ENCODE peak calls at places on chromosome 3, in four cellular contexts. E is ovary, W is HCT116, F is heart left ventricle. P is an unnamed sample. For H3K4me1, the result is how much of the 10 kb centered on the place peaks cover.

GRCh38 chr3:117510396-117510795 is 800.8 kb downstream of the TUSC7 start:
- DNase-seq in F (no peak), E (no peak), W (no peak), P (no peak)

GRCh38 chr3:48856469-48856868 is 8.8 kb upstream of the PRKAR2A start:
- DNase-seq in W (no peak), E (peak), F (no peak), P (no peak)

GRCh38 chr3:127816783-127817182 is 5.5 kb downstream of the MGLL start:
- DNase-seq in F (no peak), E (no peak), W (no peak), P (no peak)

GRCh38 chr3:23836536-23837230 is 30.9 kb downstream of the UBE2E1 start:
- DNase-seq in E (no peak), F (no peak), W (no peak), P (no peak)

GRCh38 chr3:129628169-129628522 is 21.7 kb upstream of the PLXND1 start:
- DNase-seq in F (no peak), E (no peak), W (no peak), P (no peak)

GRCh38 chr3:100525753-100526612 is 33.6 kb downstream of the TMEM45A start:
- DNase-seq in F (no peak), E (no peak), W (peak), P (no peak)

GRCh38 chr3:143650827-143651226 is 197.4 kb downstream of the SLC9A9 start:
- DNase-seq in E (no peak), W (no peak), F (no peak), P (no peak)

GRCh38 chr3:50157821-50158556 is 2.9 kb downstream of the SEMA3F start:
- DNase-seq in W (no peak), F (no peak), E (no peak), P (no peak)

GRCh38 chr3:172885704-172886103 is 135.2 kb downstream of the ECT2 start:
- DNase-seq in W (no peak), F (no peak), E (no peak), P (no peak)

GRCh38 chr3:40971191-40972168 is 227.8 kb upstream of the CTNNB1 start:
- DNase-seq in W (peak), F (peak), E (peak), P (peak)

GRCh38 chr3:197558000-197558399 is 2.2 kb upstream of the BDH1 start:
- DNase-seq in F (no peak), E (no peak), W (no peak), P (no peak)

GRCh38 chr3:2851356-2851755 is 258.8 kb downstream of the IL5RA start:
- DNase-seq in W (no peak), F (no peak), E (no peak), P (no peak)

GRCh38 chr3:72487078-72487765 is 361.0 kb downstream of the SHQ1 start:
- DNase-seq in F (peak), W (peak), E (peak), P (peak)

GRCh38 chr3:23183731-23184130 is 19.4 kb upstream of the UBE2E2 start:
- DNase-seq in E (no peak), W (peak), F (peak), P (no peak)

GRCh38 chr3:31559872-31560534 is 27.3 kb downstream of the STT3B start:
- DNase-seq in F (no peak), E (no peak), W (no peak), P (no peak)

GRCh38 chr3:125163739-125164601 is 48.6 kb downstream of the SLC12A8 start:
- DNase-seq in E (no peak), W (no peak), F (peak), P (no peak)

GRCh38 chr3:52452570-52453221 is 1.1 kb downstream of the TNNC1 start:
- DNase-seq in F (peak), W (no peak), E (no peak), P (peak)

GRCh38 chr3:52450489-52451236 is 3.2 kb downstream of the TNNC1 start:
- DNase-seq in E (no peak), F (no peak), W (no peak), P (no peak)

GRCh38 chr3:52452126-52452525 is 1.7 kb downstream of the TNNC1 start:
- DNase-seq in E (no peak), W (no peak), F (no peak), P (no peak)

GRCh38 chr3:52453496-52454234 is at the start of gene TNNC1:
- DNase-seq in E (no peak), W (no peak), F (peak), P (no peak)

GRCh38 chr3:52451237-52452083 is 2.4 kb downstream of the TNNC1 start:
- DNase-seq in F (no peak), W (no peak), E (no peak), P (no peak)
- TF ChIP-seq CTCF in F (no peak), W (peak), E (no peak), P (no peak)

DNA sequence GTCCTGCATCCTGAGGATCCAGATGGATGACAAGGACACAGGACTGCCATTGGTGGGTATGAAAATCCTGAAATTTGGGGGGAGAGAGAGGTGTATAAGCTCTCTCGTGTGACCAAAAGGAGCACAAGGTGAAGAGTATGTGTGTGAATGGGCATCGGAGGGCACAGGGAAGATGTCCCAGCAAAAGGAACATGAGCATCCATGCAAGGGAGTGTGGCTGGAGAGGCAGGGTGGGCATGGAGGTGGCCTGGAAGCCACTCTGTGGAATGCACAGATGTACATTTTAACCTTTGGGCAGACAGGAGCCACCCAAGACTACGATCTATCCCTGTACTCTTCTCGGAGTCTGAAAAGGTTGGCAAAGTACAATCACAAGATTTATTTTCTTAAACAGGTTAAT is 54.5 kb downstream of the CAPN7 start:
- DNase-seq in E (no peak), F (no peak), W (no peak), P (no peak)
- TF ChIP-seq POLR2A in E (no peak), F (no peak), W (no peak), P (no peak)

DNA sequence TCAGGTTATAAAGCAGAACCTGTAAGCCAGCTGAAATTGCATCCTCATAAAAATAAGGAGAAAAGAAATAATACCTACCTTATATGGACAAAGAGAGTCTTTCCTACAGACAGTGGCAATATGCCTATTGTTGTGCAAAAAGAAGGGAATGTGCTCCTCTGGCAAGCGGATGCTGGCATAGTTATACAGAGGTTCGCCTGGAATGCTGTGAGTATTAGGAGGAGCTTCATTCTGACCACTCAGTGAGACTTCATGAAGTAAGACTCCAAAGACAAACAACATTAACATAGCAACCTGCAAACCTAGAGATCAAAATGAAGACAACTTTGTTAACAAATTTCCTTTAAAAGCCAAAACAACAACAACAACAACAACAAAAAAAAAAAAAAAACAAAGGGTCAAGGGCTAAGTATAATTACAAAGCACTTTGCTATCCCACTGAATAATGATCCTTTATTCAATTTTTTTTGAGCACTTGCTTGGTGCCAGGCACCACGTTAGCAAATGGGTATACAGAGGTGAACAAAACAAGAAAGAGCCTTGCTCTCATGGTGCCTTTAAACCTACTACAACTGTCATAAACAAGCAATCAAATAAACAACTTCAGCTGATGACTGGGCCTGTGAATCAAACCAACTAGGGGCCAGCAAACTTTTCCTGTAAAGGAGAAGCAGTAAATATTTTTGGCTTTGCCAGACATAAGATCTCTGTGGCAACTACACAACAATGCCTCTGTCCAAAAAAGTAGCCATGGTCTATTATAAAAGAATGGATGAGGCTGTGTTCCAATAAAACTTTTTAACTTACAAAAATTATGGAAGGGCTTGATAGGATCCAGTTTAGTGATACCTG is 3.7 kb downstream of the EOGT start:
- DNase-seq in E (no peak), W (no peak), F (no peak), P (no peak)
- H3K4me1 ChIP-seq in E (under half), W (under half), F (under half), P (under half)

GRCh38 chr3:5219216-5219615 is 31.7 kb downstream of the EDEM1 start:
- DNase-seq in E (no peak), F (no peak), W (no peak), P (no peak)
- TF ChIP-seq CTCF in E (no peak), F (no peak), W (no peak), P (no peak)

DNA sequence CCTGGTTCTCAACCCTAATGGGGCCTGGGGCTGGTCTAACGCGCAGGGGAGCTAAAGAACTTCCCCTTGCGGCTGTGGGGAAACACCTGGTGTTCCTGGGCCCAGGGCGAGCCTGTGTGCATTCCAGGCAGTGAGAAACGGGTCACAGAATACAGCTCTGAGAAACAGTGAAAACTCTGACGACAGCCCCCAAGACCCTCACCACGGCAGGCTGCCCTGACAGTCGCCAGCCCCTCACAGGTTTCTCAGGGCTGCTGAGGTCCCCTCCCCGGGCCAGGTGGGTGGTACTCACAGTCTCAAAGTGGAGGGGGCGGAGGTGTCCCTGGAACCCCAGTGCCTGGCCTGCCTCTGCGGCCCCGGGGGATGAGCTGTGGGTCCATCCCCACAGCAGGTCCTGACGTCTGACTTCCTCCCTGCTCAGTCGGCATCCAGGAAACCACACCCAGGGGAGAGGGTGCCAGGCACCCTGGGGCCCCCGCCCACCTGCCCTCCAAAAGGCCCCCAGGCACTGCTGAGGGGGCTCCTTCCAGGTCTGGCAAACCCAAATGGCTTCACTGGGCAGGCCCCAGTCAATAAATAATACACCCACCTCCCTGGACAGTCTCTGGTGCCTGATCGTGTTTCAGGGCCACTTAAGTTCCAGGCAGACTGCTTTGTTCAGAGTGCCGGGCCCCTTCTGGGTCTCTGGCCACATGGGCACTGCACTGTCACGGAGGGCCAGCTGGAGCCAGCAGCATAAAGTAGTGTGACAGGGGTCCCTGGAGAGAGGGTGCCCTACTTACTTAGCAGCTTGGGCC is 57.7 kb downstream of the IQSEC1 start:
- DNase-seq in W (no peak), F (no peak), E (no peak), P (peak)
- TF ChIP-seq POLR2A in W (no peak), F (no peak), E (no peak), P (peak)

GRCh38 chr3:146142757-146143156 is 18.2 kb downstream of the PLOD2 start:
- DNase-seq in W (no peak), F (no peak), E (no peak), P (no peak)
- H3K4me1 ChIP-seq in W (under half), F (half or more), E (under half), P (under half)

DNA sequence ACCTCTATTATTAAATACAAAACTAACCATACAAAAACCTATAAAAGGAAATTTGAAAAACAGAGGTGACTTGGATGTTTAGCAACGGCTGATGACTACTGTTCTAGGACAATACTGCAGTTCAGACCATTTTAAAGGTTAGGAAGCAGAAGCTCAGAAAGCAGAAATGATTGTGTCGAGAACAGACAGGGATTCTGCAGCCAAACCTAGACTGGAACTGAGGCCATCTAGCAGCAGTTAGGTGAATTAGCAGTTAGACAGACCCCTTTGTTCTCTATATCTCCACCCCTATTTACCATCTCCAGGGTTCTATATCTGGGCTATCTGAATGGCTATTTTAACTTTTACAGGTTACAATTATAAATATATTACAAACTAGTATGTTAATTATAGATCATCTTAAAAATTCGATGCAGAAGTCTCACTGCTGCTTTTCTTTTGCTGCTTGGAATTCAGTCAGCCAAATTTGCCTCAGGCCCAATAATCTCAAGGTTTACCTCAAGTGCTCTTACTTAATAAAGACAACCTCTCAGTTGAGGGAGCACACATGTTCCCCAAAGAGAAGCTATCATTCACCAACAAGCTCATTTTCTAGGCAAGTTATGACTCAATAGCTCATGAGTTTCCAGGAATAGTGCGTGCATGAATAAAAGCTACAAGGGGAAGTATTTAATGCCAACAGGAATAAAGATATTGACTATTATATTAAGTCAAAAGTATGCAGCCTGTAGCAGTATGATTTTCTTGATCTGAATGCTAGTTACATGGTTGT is 9.3 kb upstream of the IL1RAP start:
- DNase-seq in E (no peak), W (no peak), F (no peak), P (no peak)
- TF ChIP-seq CTCF in E (no peak), W (peak), F (peak), P (no peak)

DNA sequence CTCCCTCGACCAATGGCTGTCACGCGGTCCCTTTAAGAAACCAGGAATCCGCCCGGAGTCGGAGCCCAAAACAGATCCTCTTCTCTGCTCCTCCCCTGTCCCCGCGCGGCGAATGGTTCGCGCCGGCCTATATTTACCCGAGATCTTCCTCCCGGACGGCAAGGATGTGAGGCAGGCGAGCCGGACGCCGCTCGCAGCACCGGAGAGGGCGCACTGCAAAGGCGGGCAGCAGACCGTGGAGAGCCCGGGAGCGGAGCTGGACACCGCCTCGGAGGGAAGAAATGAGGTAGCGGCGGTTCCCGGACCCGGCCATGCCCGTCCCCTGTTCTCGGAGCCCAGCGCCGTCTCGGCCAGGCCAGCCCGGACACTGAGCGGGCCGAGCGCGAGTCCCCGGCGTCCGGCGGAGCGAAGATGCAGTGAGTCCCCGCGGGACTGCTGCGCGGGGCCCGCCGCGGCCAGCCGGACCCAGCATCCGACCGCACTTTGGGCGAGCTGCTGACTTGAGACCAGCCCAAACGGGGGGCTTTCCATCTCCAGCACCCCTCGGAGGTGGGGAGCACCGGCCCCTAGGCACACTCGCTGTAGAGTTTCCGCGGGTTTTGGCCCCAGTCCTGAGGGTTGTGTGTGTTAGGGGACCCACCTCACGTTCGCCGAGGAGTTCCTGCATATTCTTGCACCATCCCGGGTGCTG is at the start of gene FAM43A:
- DNase-seq in W (peak), E (peak), F (peak), P (peak)
- TF ChIP-seq POLR2A in W (peak), E (peak), F (peak), P (peak)

P was measured in Peyer's patch.